ENCODE peak calls at places on chromosomes 11 and 22, in four cellular contexts. O is K562, E is dorsolateral prefrontal cortex, Q is hepatocyte. R is an unnamed sample.

GRCh38 chr11:112797653-112798293 is 163.4 kb upstream of the NCAM1 start:
- DNase-seq in O (peak; percentile 69), E (peak; percentile 70), Q (peak; percentile 56), R (peak; percentile 12)

GRCh38 chr22:32765117-32765618 is 36.3 kb upstream of the TIMP3 start:
- DNase-seq in O (no peak), E (no peak), Q (no peak), R (no peak)

GRCh38 chr11:45517171-45517770 is 148.2 kb downstream of the CHST1 start:
- DNase-seq in O (no peak), E (no peak), Q (no peak), R (no peak)

GRCh38 chr11:47641585-47642098 is 717 bp downstream of the MTCH2 start:
- DNase-seq in O (no peak), E (no peak), Q (no peak), R (no peak)

GRCh38 chr11:28704801-28705200 is 596.6 kb downstream of the METTL15 start:
- DNase-seq in O (no peak), E (no peak), Q (no peak), R (no peak)

GRCh38 chr11:134033696-134034491 is 35.0 kb upstream of the JAM3 start:
- DNase-seq in O (peak; percentile 26), E (no peak), Q (peak; percentile 95), R (peak; percentile 80)

GRCh38 chr11:122293298-122294023 is 177.4 kb upstream of the BLID start:
- DNase-seq in O (no peak), E (no peak), Q (no peak), R (peak; percentile 27)

GRCh38 chr11:86134580-86135318 is 65.9 kb upstream of the PICALM start:
- DNase-seq in O (peak; percentile 72), E (no peak), Q (peak; percentile 59), R (no peak)

GRCh38 chr11:121452609-121453150 is at the start of gene SORL1-AS1:
- DNase-seq in O (no peak), E (no peak), Q (peak; percentile 50), R (no peak)

GRCh38 chr22:48898524-48899377 is 928.9 kb downstream of the BRD1 start:
- DNase-seq in O (no peak), E (no peak), Q (no peak), R (no peak)

GRCh38 chr11:31808268-31808667 is 2.9 kb downstream of the PAX6 start:
- DNase-seq in O (no peak), E (no peak), Q (no peak), R (no peak)

GRCh38 chr11:107804219-107804618 is 54.4 kb downstream of the SLC35F2 start:
- DNase-seq in O (no peak), E (no peak), Q (no peak), R (no peak)

GRCh38 chr11:126993599-126993998 is 7.0 kb downstream of the KIRREL3 start:
- DNase-seq in O (no peak), E (no peak), Q (no peak), R (no peak)

GRCh38 chr22:45972091-45972867 is 4.7 kb downstream of the WNT7B start:
- DNase-seq in O (no peak), E (no peak), Q (no peak), R (no peak)

GRCh38 chr22:31284241-31284745 is 8.0 kb downstream of the PIK3IP1 start:
- DNase-seq in O (no peak), E (no peak), Q (no peak), R (no peak)

GRCh38 chr11:114228401-114229061 is 67.7 kb upstream of the NNMT start:
- DNase-seq in O (no peak), E (no peak), Q (no peak), R (no peak)

DNA sequence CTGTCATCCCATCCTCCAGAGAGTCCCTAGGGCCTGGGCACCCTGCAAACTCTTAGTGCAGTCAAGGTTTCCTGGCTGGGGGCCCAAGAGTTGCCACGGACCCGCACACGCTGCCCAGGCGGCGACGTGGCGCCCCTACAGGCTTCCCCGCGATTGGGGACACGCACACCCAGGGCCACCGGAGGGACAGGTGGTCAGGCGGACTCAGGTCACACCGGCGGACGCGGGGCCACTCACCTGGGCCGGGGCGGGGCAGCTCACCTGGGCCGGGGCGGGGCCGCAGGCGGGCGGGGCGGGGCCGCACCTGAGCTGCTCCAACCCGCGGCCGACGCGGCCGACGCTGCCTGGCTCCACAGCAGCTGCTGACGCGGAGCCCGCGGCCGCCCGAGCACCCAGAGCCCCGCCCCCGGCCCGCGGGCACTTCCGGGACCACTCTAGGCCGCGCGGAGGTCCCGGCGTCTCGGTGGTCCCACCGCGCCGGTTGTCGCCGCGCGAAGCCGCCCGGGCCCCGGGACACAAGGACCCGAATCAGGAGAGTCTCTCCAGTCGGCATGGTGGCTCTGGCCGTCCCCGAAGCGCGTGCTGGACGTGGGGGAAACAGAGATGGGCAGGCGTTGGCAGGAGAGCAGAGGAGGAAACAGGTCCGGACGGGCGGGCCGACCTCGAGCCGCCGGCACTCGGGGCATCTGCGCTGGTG is at the start of gene ZNF70:
- DNase-seq in O (peak; percentile 86), E (peak; percentile 73), Q (peak; percentile 97), R (peak; percentile 42)
- TF ChIP-seq CTCF in O (peak; percentile 43), E (no peak), Q (peak; percentile 29), R (peak; percentile 47)

DNA sequence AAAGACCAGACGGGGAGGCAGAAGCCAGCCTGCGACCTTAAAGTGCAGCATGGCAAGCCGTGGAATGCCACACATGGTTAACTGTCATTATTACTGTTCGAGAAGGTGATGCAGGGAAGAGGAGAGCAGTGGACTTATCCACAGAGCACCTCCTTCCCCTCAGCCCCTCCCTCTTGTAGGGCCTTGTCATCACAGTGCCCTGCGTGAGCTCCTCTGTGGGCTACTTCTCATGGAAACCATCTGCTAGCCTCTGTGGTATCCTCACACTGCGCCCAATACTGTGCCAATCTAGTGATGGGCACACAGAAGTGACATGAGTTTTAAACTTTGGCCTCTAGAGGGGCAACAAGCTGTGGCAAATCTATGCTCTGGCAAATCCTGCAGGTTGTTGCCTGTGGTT is 18.2 kb upstream of the CCDC134 start:
- DNase-seq in O (no peak), E (no peak), Q (no peak), R (no peak)
- H3K4me3 ChIP-seq in O (no peak overlapping the region), E (no peak overlapping the region), Q (no peak overlapping the region), R (no peak overlapping the region)

GRCh38 chr11:65580756-65581155 is 4.9 kb downstream of the EHBP1L1 start:
- DNase-seq in O (no peak), E (no peak), Q (no peak), R (no peak)

GRCh38 chr11:65580031-65580692 is 4.3 kb downstream of the EHBP1L1 start:
- DNase-seq in O (no peak), E (no peak), Q (no peak), R (no peak)

GRCh38 chr11:65584102-65584501 is 8.2 kb downstream of the EHBP1L1 start:
- DNase-seq in O (no peak), E (no peak), Q (no peak), R (no peak)

GRCh38 chr11:65583589-65583988 is 7.7 kb downstream of the EHBP1L1 start:
- DNase-seq in O (no peak), E (no peak), Q (no peak), R (no peak)

DNA sequence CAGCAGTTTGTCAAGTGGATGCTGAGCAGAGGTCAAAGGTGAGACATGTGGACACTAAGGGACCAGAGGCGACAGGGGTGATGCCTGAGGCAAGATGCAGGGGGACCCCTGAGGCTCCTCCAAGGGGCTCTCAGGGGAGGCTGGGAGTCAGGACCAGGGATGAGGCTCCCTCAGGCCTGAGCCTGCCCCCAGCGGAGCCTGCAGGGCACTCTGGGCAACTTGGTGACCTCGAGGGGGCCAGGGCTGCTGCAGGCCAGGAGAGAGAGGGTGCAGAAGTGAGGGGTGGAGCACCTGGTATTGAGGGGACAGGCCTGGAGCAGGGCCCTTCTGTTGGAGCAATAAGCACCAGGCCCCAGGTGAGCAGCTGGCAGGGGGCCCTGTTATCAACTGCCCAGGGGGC is 6.1 kb downstream of the EHBP1L1 start:
- DNase-seq in O (no peak), E (no peak), Q (no peak), R (no peak)
- H3K27ac ChIP-seq in O (no peak overlapping the region), E (no peak overlapping the region), Q (no peak overlapping the region), R (no peak overlapping the region)

DNA sequence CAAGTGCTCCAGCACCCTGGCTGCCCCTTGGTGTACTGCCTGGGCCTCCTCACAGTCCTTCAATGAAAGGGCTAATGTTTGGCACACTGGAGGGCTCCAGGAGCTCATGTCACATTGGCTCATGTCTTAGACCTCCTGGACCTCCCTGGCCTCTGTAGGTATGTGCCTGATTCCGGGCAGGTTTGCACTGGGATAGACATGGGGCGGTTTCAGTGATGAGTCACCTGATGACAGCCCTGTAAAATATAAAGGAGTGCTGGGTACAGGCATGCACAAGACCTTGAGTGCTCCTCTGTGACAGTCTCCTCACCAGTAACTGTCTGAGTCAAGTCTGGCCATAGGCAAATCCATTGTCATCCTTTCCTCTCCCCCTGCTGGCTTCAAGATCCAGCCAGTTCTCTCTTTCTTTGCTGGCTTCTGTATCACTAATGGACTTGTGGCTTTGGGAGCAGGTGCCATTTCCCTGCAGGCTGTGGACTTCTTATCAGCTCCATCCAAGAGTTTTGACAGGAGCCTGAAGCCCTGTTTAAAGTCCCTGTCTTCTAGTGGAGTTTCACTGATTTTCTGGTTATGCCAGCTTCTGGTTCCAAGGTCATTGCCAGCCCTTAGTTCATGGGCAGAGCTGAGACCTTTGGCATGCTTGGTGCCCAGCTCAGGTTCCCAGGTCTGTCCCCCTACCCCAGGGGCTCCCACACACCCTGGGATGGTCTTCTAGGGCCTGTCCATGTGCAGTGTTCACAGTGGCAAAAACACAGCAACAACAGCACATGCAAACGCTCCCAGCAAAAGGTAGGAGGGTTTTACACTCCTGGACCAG is 22.7 kb upstream of the P2RY2 start:
- DNase-seq in O (no peak), E (no peak), Q (peak; percentile 74), R (peak; percentile 18)
- TF ChIP-seq CTCF in O (no peak), E (no peak), Q (no peak), R (no peak)

DNA sequence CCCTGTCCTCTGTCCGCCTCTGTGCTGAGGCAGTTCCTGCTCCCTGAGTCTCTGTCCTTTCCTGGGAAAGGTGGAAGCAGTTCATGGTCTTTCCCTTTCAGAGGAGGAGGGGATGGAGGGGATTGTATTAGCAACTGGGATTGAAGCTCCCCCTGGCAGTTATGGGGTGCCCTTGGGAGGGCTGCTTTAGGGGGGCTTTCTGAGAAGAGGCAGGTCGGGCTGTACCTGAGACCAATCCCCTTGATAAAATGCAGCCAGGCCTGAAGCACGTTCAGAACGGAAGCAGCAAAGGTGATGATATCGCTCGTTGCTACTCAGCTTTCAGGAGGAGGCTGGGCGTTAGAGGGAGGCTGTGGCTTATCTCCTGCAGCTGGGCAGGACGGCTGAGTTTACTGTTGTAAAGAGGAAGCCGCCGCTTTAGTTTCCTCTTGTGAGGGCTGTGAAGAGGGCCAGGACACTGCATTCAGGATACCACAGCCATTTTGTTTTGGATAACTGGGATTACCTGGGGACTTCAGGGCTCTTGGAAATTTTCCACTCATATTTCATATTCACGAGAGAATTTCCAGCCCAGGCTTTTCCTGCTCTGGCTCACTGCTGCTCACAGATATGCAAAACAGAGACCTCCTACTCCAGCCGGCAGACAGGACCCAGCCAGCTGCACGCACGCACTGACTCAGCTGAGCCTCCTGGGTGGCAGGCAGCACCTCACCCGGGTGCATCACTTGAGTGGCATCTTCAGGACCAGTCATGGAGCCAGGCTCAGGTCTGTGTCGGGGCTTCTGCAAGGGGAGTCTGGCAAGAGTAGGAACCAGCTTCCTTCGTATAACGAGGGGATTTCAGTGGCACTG is 798 bp downstream of the AMPD3 start:
- DNase-seq in O (peak; percentile 91), E (no peak), Q (peak; percentile 79), R (peak; percentile 89)
- H3K4me3 ChIP-seq in O (peak overlapping the region; percentile 49), E (peak overlapping the region; percentile 45), Q (no peak overlapping the region), R (peak overlapping the region; percentile 43)

GRCh38 chr11:1639666-1640065 is 10.1 kb downstream of the KRTAP5-5 start:
- DNase-seq in O (no peak), E (no peak), Q (no peak), R (no peak)
- H3K27ac ChIP-seq in O (no peak overlapping the region), E (no peak overlapping the region), Q (no peak overlapping the region), R (no peak overlapping the region)

R was measured in brain microvascular endothelial cell.